ENCODE peak calls at places on chromosomes 7 and 10, in ten cellular contexts. H is epithelial cell of proximal tubule; U is tibial nerve; X is effector CD4-positive, alpha-beta T cell; B is stimulated activated CD8-positive, alpha-beta memory T cell treated with anti-CD3 and anti-CD28 coated beads, Interleukin-15, amount 100 ng/mL, for 1 hour; F is stimulated activated CD4-positive, alpha-beta T cell treated with anti-CD3 and anti-CD28 coated beads, Interleukin-2, amount 100 ng/mL, for 24 hours; D is posterior cingulate gyrus; Y is heart left ventricle; C is cardiac muscle cell; W is Kasumi-1. L is an unnamed sample.

GRCh38 chr7:46152671-46153070 is 231.6 kb upstream of the IGFBP3 start:
- DNase-seq in H (no peak), U (no peak), X (no peak), B (no peak), F (no peak), D (no peak), Y (no peak), C (no peak), W (no peak), L (no peak)

GRCh38 chr10:53331460-53331859 is 558.9 kb upstream of the MBL2 start:
- DNase-seq in H (no peak), U (no peak), X (no peak), B (no peak), F (no peak), D (no peak), Y (no peak), C (no peak), W (no peak), L (no peak)

GRCh38 chr10:132959296-132959961 is 17.1 kb upstream of the CFAP46 start:
- DNase-seq in H (no peak), U (no peak), X (no peak), B (no peak), F (no peak), D (no peak), Y (no peak), C (no peak), W (no peak), L (no peak)

GRCh38 chr7:75962607-75963382 is 31.6 kb downstream of the TMEM120A start:
- DNase-seq in H (no peak), U (no peak), X (no peak), B (no peak), F (no peak), D (no peak), Y (peak; percentile 71), C (peak; percentile 84), W (peak; percentile 5), L (no peak)

GRCh38 chr10:102455893-102456471 is 4.6 kb upstream of the C10orf95 start:
- DNase-seq in H (peak; percentile 67), U (no peak), X (no peak), B (no peak), F (no peak), D (no peak), Y (no peak), C (peak; percentile 92), W (no peak), L (no peak)

GRCh38 chr7:140696024-140696678 is 357 bp upstream of the NDUFB2 start:
- DNase-seq in H (no peak), U (peak; percentile 89), X (peak; percentile 94), B (peak; percentile 90), F (peak; percentile 95), D (peak; percentile 98), Y (peak; percentile 97), C (peak; percentile 96), W (no peak), L (peak; percentile 96)

GRCh38 chr10:100157140-100157539 is 28.7 kb downstream of the ERLIN1 start:
- DNase-seq in H (no peak), U (no peak), X (no peak), B (no peak), F (no peak), D (no peak), Y (no peak), C (no peak), W (no peak), L (no peak)

GRCh38 chr10:17026686-17027485 is 102.7 kb downstream of the CUBN start:
- DNase-seq in H (no peak), U (no peak), X (peak; percentile 62), B (peak; percentile 42), F (peak; percentile 75), D (no peak), Y (no peak), C (peak; percentile 24), W (no peak), L (peak; percentile 57)

GRCh38 chr10:49282879-49283321 is 16.1 kb upstream of the C10orf71 start:
- DNase-seq in H (no peak), U (no peak), X (no peak), B (no peak), F (no peak), D (no peak), Y (no peak), C (no peak), W (no peak), L (no peak)

GRCh38 chr10:70115948-70116682 is 16.5 kb downstream of the AIFM2 start:
- DNase-seq in H (no peak), U (no peak), X (peak; percentile 49), B (peak; percentile 32), F (peak; percentile 64), D (no peak), Y (peak; percentile 39), C (peak; percentile 41), W (peak; percentile 59), L (peak; percentile 64)

GRCh38 chr7:150370612-150371071 is 2.0 kb downstream of the REPIN1 start:
- DNase-seq in H (no peak), U (no peak), X (no peak), B (no peak), F (no peak), D (no peak), Y (no peak), C (peak; percentile 71), W (no peak), L (no peak)

GRCh38 chr10:69505636-69506318 is 54.5 kb downstream of the TSPAN15 start:
- DNase-seq in H (no peak), U (no peak), X (no peak), B (no peak), F (peak; percentile 8), D (no peak), Y (no peak), C (no peak), W (no peak), L (no peak)

GRCh38 chr10:71729023-71729649 is 9.6 kb upstream of the C10orf105 start:
- DNase-seq in H (peak; percentile 7), U (no peak), X (no peak), B (no peak), F (no peak), D (no peak), Y (peak; percentile 87), C (no peak), W (peak; percentile 76), L (no peak)

GRCh38 chr7:98329100-98329871 is 47.8 kb downstream of the BRI3 start:
- DNase-seq in H (no peak), U (no peak), X (no peak), B (no peak), F (no peak), D (no peak), Y (peak; percentile 60), C (peak; percentile 95), W (no peak), L (no peak)

GRCh38 chr7:10646249-10646648 is 327.4 kb upstream of the PHF14 start:
- DNase-seq in H (no peak), U (no peak), X (no peak), B (no peak), F (no peak), D (no peak), Y (no peak), C (no peak), W (peak; percentile 22), L (no peak)

GRCh38 chr10:120643373-120643772 is 186.3 kb downstream of the PLPP4 start:
- DNase-seq in H (no peak), U (no peak), X (no peak), B (no peak), F (no peak), D (no peak), Y (no peak), C (no peak), W (no peak), L (no peak)

GRCh38 chr7:4797858-4798705 is 22.7 kb downstream of the AP5Z1 start:
- DNase-seq in H (no peak), U (peak; percentile 29), X (peak; percentile 43), B (no peak), F (peak; percentile 73), D (no peak), Y (peak; percentile 56), C (peak; percentile 45), W (peak; percentile 9), L (peak; percentile 59)

GRCh38 chr10:121155742-121156141 is 304.6 kb downstream of the WDR11 start:
- DNase-seq in H (no peak), U (no peak), X (no peak), B (no peak), F (no peak), D (no peak), Y (no peak), C (peak; percentile 34), W (no peak), L (no peak)

GRCh38 chr10:24851595-24851994 is 100.8 kb downstream of the PRTFDC1 start:
- DNase-seq in H (no peak), U (no peak), X (no peak), B (no peak), F (no peak), D (no peak), Y (no peak), C (peak; percentile 53), W (no peak), L (no peak)

GRCh38 chr7:97064972-97065587 is 40.4 kb upstream of the DLX5 start:
- DNase-seq in H (peak; percentile 16), U (no peak), X (peak; percentile 7), B (no peak), F (no peak), D (no peak), Y (no peak), C (peak; percentile 68), W (peak; percentile 71), L (no peak)

GRCh38 chr7:121023683-121024507 is 35.4 kb downstream of the CPED1 start:
- DNase-seq in H (no peak), U (no peak), X (no peak), B (no peak), F (no peak), D (no peak), Y (no peak), C (no peak), W (no peak), L (no peak)

GRCh38 chr7:2198206-2198605 is 34.5 kb downstream of the MAD1L1 start:
- DNase-seq in H (no peak), U (no peak), X (no peak), B (no peak), F (no peak), D (no peak), Y (peak; percentile 50), C (no peak), W (no peak), L (no peak)

GRCh38 chr10:103547391-103547946 is 54.0 kb downstream of the NEURL1 start:
- DNase-seq in H (no peak), U (no peak), X (no peak), B (no peak), F (peak; percentile 11), D (no peak), Y (no peak), C (no peak), W (no peak), L (no peak)

GRCh38 chr7:152617056-152617455 is 58.9 kb downstream of the XRCC2 start:
- DNase-seq in H (no peak), U (no peak), X (no peak), B (no peak), F (no peak), D (no peak), Y (no peak), C (peak; percentile 14), W (no peak), L (no peak)

GRCh38 chr7:151687523-151688235 is 168.0 kb upstream of the RHEB start:
- DNase-seq in H (peak; percentile 91), U (peak; percentile 40), X (no peak), B (no peak), F (no peak), D (no peak), Y (peak; percentile 61), C (peak; percentile 95), W (no peak), L (no peak)

GRCh38 chr10:96910488-96911395 is 78.6 kb downstream of the LCOR start:
- DNase-seq in H (no peak), U (no peak), X (peak; percentile 6), B (no peak), F (no peak), D (no peak), Y (no peak), C (peak; percentile 41), W (peak; percentile 86), L (peak; percentile 9)

L was measured in CD8-positive, alpha-beta T cell.